ENCODE peak calls at places on chromosome 13, in four cellular contexts. K is fibroblast of pulmonary artery, X is T-helper 2 cell, M is heart right ventricle. L is an unnamed sample.

GRCh38 chr13:67013709-67014108 is 216.4 kb downstream of the PCDH9 start:
- DNase-seq in X (no peak), M (no peak), K (no peak), L (no peak)

GRCh38 chr13:105207586-105208293 is 1327.7 kb downstream of the EFNB2 start:
- DNase-seq in K (no peak), X (no peak), M (no peak), L (no peak)

GRCh38 chr13:77325371-77325941 is 1.4 kb downstream of the MYCBP2 start:
- DNase-seq in M (no peak), X (no peak), K (no peak), L (no peak)

GRCh38 chr13:30241537-30241936 is 65.8 kb downstream of the KATNAL1 start:
- DNase-seq in M (peak), K (peak), X (no peak), L (no peak)

GRCh38 chr13:20288561-20288960 is 56.4 kb upstream of the GJB6 start:
- DNase-seq in K (no peak), M (no peak), X (no peak), L (no peak)

GRCh38 chr13:77810430-77810829 is 108.2 kb downstream of the EDNRB start:
- DNase-seq in X (no peak), M (no peak), K (peak), L (no peak)

GRCh38 chr13:97385146-97385545 is 48.8 kb upstream of the RAP2A start:
- DNase-seq in X (no peak), M (no peak), K (no peak), L (no peak)

GRCh38 chr13:113318956-113319355 is 21.9 kb downstream of the LAMP1 start:
- DNase-seq in X (no peak), M (no peak), K (no peak), L (no peak)

GRCh38 chr13:90564566-90564965 is 782.9 kb upstream of the MIR17HG start:
- DNase-seq in K (no peak), M (no peak), X (no peak), L (no peak)

GRCh38 chr13:99269627-99270252 is 11.6 kb upstream of the GPR18 start:
- DNase-seq in X (no peak), K (peak), M (no peak), L (no peak)

GRCh38 chr13:48094404-48094780 is 512 bp downstream of the MED4 start:
- DNase-seq in M (no peak), X (no peak), K (no peak), L (no peak)

GRCh38 chr13:94707400-94708021 is 4.8 kb downstream of the SOX21 start:
- DNase-seq in M (no peak), X (no peak), K (no peak), L (no peak)

GRCh38 chr13:43545317-43545874 is 241.4 kb downstream of the ENOX1 start:
- DNase-seq in X (no peak), M (no peak), K (peak), L (no peak)

GRCh38 chr13:97810152-97810551 is 143.3 kb upstream of the IPO5 start:
- DNase-seq in M (no peak), X (no peak), K (peak), L (no peak)

GRCh38 chr13:113962386-113962785 is 11.5 kb downstream of the C13orf46 start:
- DNase-seq in X (no peak), M (no peak), K (no peak), L (no peak)

GRCh38 chr13:51814825-51815650 is 11.1 kb upstream of the DHRS12 start:
- DNase-seq in X (peak), K (peak), M (peak), L (peak)

L was measured in activated T-helper 9 cell treated with anti-CD3 and anti-CD28 coated beads, Interleukin-2, amount 50 U/mL, for 16 hours.